ENCODE peak calls at places on chromosomes 2 and 18, in seven cellular contexts. One of them, this sample, is unnamed. For H4K20me1 and H3K4me1, the result is how much of the 10 kb centered on the place peaks cover.

GRCh38 chr2:60515751-60516226 is 37.7 kb downstream of the BCL11A start:
- DNase-seq in SK-N-SH: no peak
- DNase-seq in H9: peak
- DNase-seq in HepG2: no peak
- DNase-seq in astrocyte: peak
- DNase-seq in GM12878: peak
- DNase-seq in fibroblast of lung: peak
- DNase-seq in this sample: peak

GRCh38 chr2:184765048-184765881 is 166.9 kb downstream of the ZNF804A start:
- DNase-seq in GM12878: no peak
- DNase-seq in HepG2: no peak
- DNase-seq in astrocyte: no peak
- DNase-seq in fibroblast of lung: no peak
- DNase-seq in SK-N-SH: no peak
- DNase-seq in H9: no peak
- DNase-seq in this sample: no peak

GRCh38 chr2:218988164-218988563 is 3.2 kb upstream of the FEV start:
- DNase-seq in fibroblast of lung: no peak
- DNase-seq in HepG2: no peak
- DNase-seq in astrocyte: no peak
- DNase-seq in H9: no peak
- DNase-seq in SK-N-SH: no peak
- DNase-seq in GM12878: no peak
- DNase-seq in this sample: no peak

GRCh38 chr18:45802814-45803492 is 22.5 kb upstream of the SIGLEC15 start:
- DNase-seq in fibroblast of lung: peak
- DNase-seq in SK-N-SH: no peak
- DNase-seq in astrocyte: peak
- DNase-seq in H9: no peak
- DNase-seq in HepG2: no peak
- DNase-seq in GM12878: no peak
- DNase-seq in this sample: peak

GRCh38 chr2:171807831-171808393 is 86.1 kb downstream of the SLC25A12 start:
- DNase-seq in HepG2: peak
- DNase-seq in H9: no peak
- DNase-seq in fibroblast of lung: peak
- DNase-seq in astrocyte: no peak
- DNase-seq in GM12878: no peak
- DNase-seq in SK-N-SH: no peak
- DNase-seq in this sample: no peak

GRCh38 chr2:173614265-173614930 is 259.7 kb downstream of the CDCA7 start:
- DNase-seq in H9: no peak
- DNase-seq in HepG2: no peak
- DNase-seq in SK-N-SH: no peak
- DNase-seq in astrocyte: no peak
- DNase-seq in fibroblast of lung: no peak
- DNase-seq in GM12878: no peak
- DNase-seq in this sample: no peak

GRCh38 chr2:177383935-177384334 is 8.6 kb upstream of the AGPS start:
- DNase-seq in HepG2: no peak
- DNase-seq in GM12878: no peak
- DNase-seq in astrocyte: no peak
- DNase-seq in fibroblast of lung: no peak
- DNase-seq in SK-N-SH: no peak
- DNase-seq in H9: no peak
- DNase-seq in this sample: no peak

GRCh38 chr2:204441316-204441715 is 104.0 kb upstream of the PARD3B start:
- DNase-seq in GM12878: no peak
- DNase-seq in astrocyte: no peak
- DNase-seq in fibroblast of lung: peak
- DNase-seq in SK-N-SH: no peak
- DNase-seq in H9: no peak
- DNase-seq in HepG2: no peak
- DNase-seq in this sample: no peak

GRCh38 chr18:75421656-75422055 is 5.8 kb downstream of the SMIM21 start:
- DNase-seq in HepG2: no peak
- DNase-seq in fibroblast of lung: peak
- DNase-seq in SK-N-SH: no peak
- DNase-seq in GM12878: no peak
- DNase-seq in astrocyte: peak
- DNase-seq in H9: no peak
- DNase-seq in this sample: no peak

GRCh38 chr2:43293744-43294695 is 67.6 kb upstream of the ZFP36L2 start:
- DNase-seq in astrocyte: peak
- DNase-seq in GM12878: peak
- DNase-seq in H9: no peak
- DNase-seq in HepG2: peak
- DNase-seq in fibroblast of lung: peak
- DNase-seq in SK-N-SH: no peak
- DNase-seq in this sample: no peak

GRCh38 chr2:12048551-12048950 is 302.1 kb downstream of the LPIN1 start:
- DNase-seq in HepG2: no peak
- DNase-seq in SK-N-SH: peak
- DNase-seq in H9: peak
- DNase-seq in GM12878: no peak
- DNase-seq in fibroblast of lung: no peak
- DNase-seq in astrocyte: no peak
- DNase-seq in this sample: peak

GRCh38 chr2:203743441-203743932 is 37.0 kb downstream of the CD28 start:
- DNase-seq in fibroblast of lung: peak
- DNase-seq in HepG2: no peak
- DNase-seq in astrocyte: no peak
- DNase-seq in H9: no peak
- DNase-seq in SK-N-SH: no peak
- DNase-seq in GM12878: no peak
- DNase-seq in this sample: no peak

GRCh38 chr18:14963246-14963645 is 215.3 kb downstream of the ANKRD30B start:
- DNase-seq in H9: no peak
- DNase-seq in HepG2: no peak
- DNase-seq in astrocyte: no peak
- DNase-seq in fibroblast of lung: no peak
- DNase-seq in GM12878: no peak
- DNase-seq in SK-N-SH: no peak
- DNase-seq in this sample: no peak

GRCh38 chr2:134549104-134549503 is 169.7 kb downstream of the TMEM163 start:
- DNase-seq in GM12878: no peak
- DNase-seq in HepG2: no peak
- DNase-seq in fibroblast of lung: peak
- DNase-seq in SK-N-SH: no peak
- DNase-seq in astrocyte: peak
- DNase-seq in H9: no peak
- DNase-seq in this sample: no peak

GRCh38 chr18:44602845-44603244 is 77.8 kb upstream of the SETBP1 start:
- DNase-seq in H9: no peak
- DNase-seq in SK-N-SH: no peak
- DNase-seq in fibroblast of lung: peak
- DNase-seq in GM12878: no peak
- DNase-seq in astrocyte: no peak
- DNase-seq in HepG2: no peak
- DNase-seq in this sample: no peak

GRCh38 chr2:20584637-20585321 is 66.1 kb downstream of the HS1BP3 start:
- DNase-seq in fibroblast of lung: peak
- DNase-seq in GM12878: no peak
- DNase-seq in HepG2: peak
- DNase-seq in astrocyte: peak
- DNase-seq in H9: peak
- DNase-seq in SK-N-SH: no peak
- DNase-seq in this sample: no peak

GRCh38 chr2:38876407-38876806 is 631 bp downstream of the MORN2 start:
- DNase-seq in SK-N-SH: peak
- DNase-seq in H9: no peak
- DNase-seq in HepG2: no peak
- DNase-seq in fibroblast of lung: no peak
- DNase-seq in GM12878: no peak
- DNase-seq in astrocyte: no peak
- DNase-seq in this sample: peak

DNA sequence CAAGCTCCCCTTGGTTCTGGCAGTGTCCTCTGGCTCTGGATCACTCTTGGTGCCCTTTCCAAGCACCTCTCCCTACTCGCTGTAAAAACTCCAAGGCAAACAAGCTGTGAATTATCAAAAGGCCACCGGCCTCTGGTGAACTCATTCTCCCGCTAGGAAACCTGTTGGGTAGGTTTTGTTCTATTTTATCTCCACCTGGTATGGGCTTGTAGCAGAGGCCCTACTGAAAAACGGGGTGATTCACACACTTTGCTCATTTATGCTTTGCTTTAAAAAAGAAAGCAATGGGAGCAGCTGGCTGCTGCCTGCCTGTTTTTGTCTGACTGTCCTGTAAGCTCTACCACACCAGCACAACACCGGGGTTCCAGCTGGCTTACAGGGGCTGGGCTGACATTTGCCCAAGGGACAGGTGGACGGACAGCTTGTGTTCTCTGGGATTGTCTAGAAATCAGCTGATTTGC is 56.8 kb downstream of the SH3BP4 start:
- DNase-seq in fibroblast of lung: no peak
- DNase-seq in astrocyte: no peak
- DNase-seq in GM12878: no peak
- DNase-seq in SK-N-SH: no peak
- DNase-seq in H9: no peak
- DNase-seq in HepG2: peak
- DNase-seq in this sample: no peak
- H4K20me1 ChIP-seq in fibroblast of lung: under half
- H4K20me1 ChIP-seq in astrocyte: half or more
- H4K20me1 ChIP-seq in GM12878: under half
- H4K20me1 ChIP-seq in SK-N-SH: under half
- H4K20me1 ChIP-seq in H9: under half
- H4K20me1 ChIP-seq in HepG2: half or more
- H4K20me1 ChIP-seq in this sample: under half

DNA sequence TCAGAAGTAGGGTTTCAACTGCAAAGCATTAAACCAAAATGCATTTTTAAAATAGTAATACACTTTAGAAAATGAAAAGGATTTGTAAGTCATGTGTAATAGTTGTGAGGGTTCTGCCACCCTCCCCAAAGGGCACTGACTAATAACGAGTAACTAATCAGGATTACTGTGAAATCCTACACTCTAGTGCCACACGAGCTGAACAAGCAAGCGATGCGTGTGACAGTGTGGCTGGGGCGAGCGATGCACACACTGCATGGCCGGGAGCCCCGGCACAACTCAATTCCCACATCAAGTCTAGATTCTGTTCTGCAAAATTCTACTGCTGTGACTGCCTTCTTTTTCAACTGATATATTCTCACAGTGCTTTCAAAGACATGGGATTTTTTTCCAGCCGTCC is 156.4 kb downstream of the SEPTIN10 start:
- DNase-seq in SK-N-SH: no peak
- DNase-seq in HepG2: no peak
- DNase-seq in GM12878: no peak
- DNase-seq in H9: no peak
- DNase-seq in fibroblast of lung: no peak
- DNase-seq in astrocyte: no peak
- DNase-seq in this sample: peak
- H2AFZ ChIP-seq in SK-N-SH: no peak
- H2AFZ ChIP-seq in HepG2: no peak
- H2AFZ ChIP-seq in GM12878: no peak
- H2AFZ ChIP-seq in H9: no peak
- H2AFZ ChIP-seq in fibroblast of lung: no peak
- H2AFZ ChIP-seq in astrocyte: no peak
- H2AFZ ChIP-seq in this sample: no peak

DNA sequence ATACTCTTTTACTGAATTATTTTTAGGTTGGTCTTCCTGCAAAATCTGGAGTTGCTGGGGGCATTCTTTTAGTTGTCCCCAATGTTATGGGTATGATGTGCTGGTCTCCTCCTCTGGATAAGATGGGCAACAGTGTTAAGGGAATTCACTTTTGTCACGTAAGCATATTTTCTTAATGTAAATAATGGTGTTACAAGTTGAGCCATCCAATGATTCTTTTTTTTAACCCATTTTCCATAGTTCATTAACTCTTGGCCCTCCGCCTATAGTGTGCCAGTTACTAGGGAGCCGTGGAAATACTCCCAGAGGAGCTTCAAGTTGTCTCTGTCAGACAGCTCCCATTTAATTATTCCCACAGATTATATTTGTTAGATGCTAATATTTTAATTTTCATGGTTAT is 49.8 kb downstream of the GLS start:
- DNase-seq in GM12878: no peak
- DNase-seq in HepG2: no peak
- DNase-seq in H9: no peak
- DNase-seq in astrocyte: no peak
- DNase-seq in SK-N-SH: no peak
- DNase-seq in fibroblast of lung: no peak
- DNase-seq in this sample: no peak
- H3K4me1 ChIP-seq in GM12878: under half
- H3K4me1 ChIP-seq in HepG2: under half
- H3K4me1 ChIP-seq in H9: under half
- H3K4me1 ChIP-seq in astrocyte: under half
- H3K4me1 ChIP-seq in SK-N-SH: under half
- H3K4me1 ChIP-seq in fibroblast of lung: under half
- H3K4me1 ChIP-seq in this sample: under half

GRCh38 chr2:112725545-112726457 is 5.0 kb downstream of the NT5DC4 start:
- DNase-seq in SK-N-SH: no peak
- DNase-seq in astrocyte: no peak
- DNase-seq in GM12878: peak
- DNase-seq in H9: peak
- DNase-seq in HepG2: peak
- DNase-seq in fibroblast of lung: no peak
- DNase-seq in this sample: no peak

GRCh38 chr2:112727276-112728028 is 6.6 kb downstream of the NT5DC4 start:
- DNase-seq in astrocyte: no peak
- DNase-seq in fibroblast of lung: no peak
- DNase-seq in GM12878: no peak
- DNase-seq in SK-N-SH: no peak
- DNase-seq in HepG2: no peak
- DNase-seq in H9: no peak
- DNase-seq in this sample: no peak

GRCh38 chr2:112724611-112725525 is 4.0 kb downstream of the NT5DC4 start:
- DNase-seq in SK-N-SH: no peak
- DNase-seq in fibroblast of lung: no peak
- DNase-seq in H9: peak
- DNase-seq in HepG2: peak
- DNase-seq in astrocyte: no peak
- DNase-seq in GM12878: no peak
- DNase-seq in this sample: peak

GRCh38 chr2:112728029-112728362 is 7.2 kb downstream of the NT5DC4 start:
- DNase-seq in HepG2: no peak
- DNase-seq in SK-N-SH: no peak
- DNase-seq in fibroblast of lung: no peak
- DNase-seq in GM12878: no peak
- DNase-seq in H9: no peak
- DNase-seq in astrocyte: no peak
- DNase-seq in this sample: no peak

DNA sequence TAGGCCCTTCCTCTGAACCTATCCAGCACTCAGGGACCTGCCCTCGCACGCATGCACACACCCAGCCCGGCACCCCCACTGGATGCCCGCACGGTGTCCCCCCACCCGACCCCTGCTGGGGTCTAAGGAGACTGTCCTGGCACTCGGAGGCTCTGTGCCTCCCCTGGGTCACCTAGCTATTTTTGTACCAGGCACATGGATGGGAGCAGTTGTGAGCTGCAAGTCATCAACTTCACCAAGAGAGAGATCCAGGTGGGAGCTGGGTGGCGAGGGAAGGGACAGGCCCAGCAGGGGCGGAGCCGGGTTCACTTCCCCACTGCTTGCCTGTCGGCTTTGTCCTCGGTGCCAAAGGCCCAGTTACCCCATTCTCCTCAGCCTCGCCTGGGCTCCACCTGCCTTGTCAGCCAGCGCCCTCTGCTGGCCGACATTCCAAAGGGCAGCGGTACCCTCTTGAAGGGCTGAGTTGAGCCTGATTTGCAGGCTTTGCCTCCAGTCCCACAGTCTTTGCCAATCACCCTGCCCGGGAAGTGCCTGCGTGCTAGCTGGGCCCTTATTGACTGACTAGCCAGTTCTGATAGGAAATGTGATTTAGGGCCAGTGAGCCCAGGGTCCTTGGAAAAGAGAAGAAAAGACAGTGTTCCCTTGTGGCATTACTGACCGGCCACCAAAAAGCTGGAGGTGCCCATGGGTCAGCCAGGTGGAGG is 5.8 kb downstream of the NT5DC4 start:
- DNase-seq in SK-N-SH: peak
- DNase-seq in GM12878: peak
- DNase-seq in HepG2: peak
- DNase-seq in H9: peak
- DNase-seq in fibroblast of lung: peak
- DNase-seq in astrocyte: peak
- DNase-seq in this sample: peak
- H4K20me1 ChIP-seq in SK-N-SH: under half
- H4K20me1 ChIP-seq in GM12878: under half
- H4K20me1 ChIP-seq in HepG2: under half
- H4K20me1 ChIP-seq in H9: under half
- H4K20me1 ChIP-seq in fibroblast of lung: under half
- H4K20me1 ChIP-seq in astrocyte: under half
- H4K20me1 ChIP-seq in this sample: under half

This sample was measured in Karpas-422.